ENCODE peak calls at places on chromosomes 4 and X, in four cellular contexts. T, J, I and W are unnamed samples.

GRCh38 chr4:49032440-49033161 is 46.5 kb downstream of the CWH43 start:
- DNase-seq in T (peak; percentile 65), I (peak; percentile 32), J (no peak), W (peak; percentile 5)

GRCh38 chr4:82561745-82562552 is at the start of gene TMEM150C:
- DNase-seq in I (no peak), T (no peak), J (no peak), W (peak; percentile 21)

GRCh38 chrX:48540015-48540350 is 469 bp downstream of the TBC1D25 start:
- DNase-seq in T (no peak), J (no peak), I (peak; percentile 34), W (no peak)

GRCh38 chr4:55545133-55545532 is 1.6 kb downstream of the CLOCK start:
- DNase-seq in I (no peak), J (no peak), T (peak; percentile 49), W (no peak)

GRCh38 chr4:48268956-48269860 is at the start of gene TEC:
- DNase-seq in I (peak; percentile 60), J (no peak), T (peak; percentile 88), W (peak; percentile 19)

GRCh38 chrX:105821471-105822081 is 763 bp upstream of the NRK start:
- DNase-seq in J (no peak), T (no peak), I (no peak), W (no peak)

GRCh38 chrX:10166731-10167149 is 10.0 kb downstream of the CLCN4 start:
- DNase-seq in I (peak; percentile 49), J (no peak), T (no peak), W (no peak)

GRCh38 chr4:19944806-19945205 is 306.9 kb upstream of the SLIT2 start:
- DNase-seq in T (no peak), J (no peak), I (no peak), W (no peak)

GRCh38 chr4:1610791-1611500 is 73.2 kb downstream of the FAM53A start:
- DNase-seq in T (no peak), J (no peak), I (no peak), W (no peak)

GRCh38 chr4:11647433-11647832 is 218.7 kb upstream of the HS3ST1 start:
- DNase-seq in J (no peak), T (no peak), I (no peak), W (no peak)

GRCh38 chrX:21831496-21831895 is 7.9 kb upstream of the MBTPS2 start:
- DNase-seq in T (no peak), I (no peak), J (no peak), W (no peak)

GRCh38 chr4:94827481-94828110 is 69.8 kb downstream of the BMPR1B start:
- DNase-seq in T (peak; percentile 18), I (no peak), J (no peak), W (no peak)

GRCh38 chr4:83212041-83212851 is 72.4 kb downstream of the COQ2 start:
- DNase-seq in T (no peak), J (peak; percentile 90), I (no peak), W (no peak)

GRCh38 chrX:19966056-19966455 is 24.8 kb downstream of the BCLAF3 start:
- DNase-seq in T (no peak), I (no peak), J (no peak), W (no peak)

GRCh38 chrX:11329016-11329415 is 35.8 kb downstream of the AMELX start:
- DNase-seq in I (no peak), T (no peak), J (no peak), W (no peak)

GRCh38 chrX:18410038-18410437 is 15.4 kb upstream of the CDKL5 start:
- DNase-seq in J (no peak), T (no peak), I (no peak), W (no peak)

GRCh38 chrX:73563740-73564073 is 710 bp downstream of the CHIC1 start:
- DNase-seq in T (no peak), J (peak; percentile 11), I (no peak), W (no peak)

GRCh38 chr4:83387922-83388676 is 53.5 kb upstream of the HPSE start:
- DNase-seq in I (no peak), T (peak; percentile 39), J (no peak), W (no peak)

GRCh38 chr4:26288308-26288982 is 32.4 kb upstream of the RBPJ start:
- DNase-seq in I (peak; percentile 94), J (peak; percentile 73), T (no peak), W (no peak)

GRCh38 chr4:48997962-48998361 is 11.9 kb downstream of the CWH43 start:
- DNase-seq in J (no peak), T (no peak), I (no peak), W (no peak)

GRCh38 chr4:81504685-81505598 is 33.2 kb upstream of the RASGEF1B start:
- DNase-seq in J (no peak), T (peak; percentile 4), I (peak; percentile 51), W (no peak)

GRCh38 chr4:47577779-47578553 is 92.9 kb downstream of the ATP10D start:
- DNase-seq in I (no peak), T (no peak), J (no peak), W (no peak)

GRCh38 chr4:52876063-52876462 is 13.9 kb downstream of the RASL11B start:
- DNase-seq in I (no peak), T (no peak), J (no peak), W (no peak)

GRCh38 chrX:101488796-101489195 is 3.5 kb downstream of the ARMCX4 start:
- DNase-seq in I (no peak), T (no peak), J (no peak), W (no peak)

GRCh38 chrX:150813922-150814321 is 84.5 kb downstream of the CD99L2 start:
- DNase-seq in I (no peak), T (no peak), J (no peak), W (no peak)

GRCh38 chr4:75434105-75434504 is 80.1 kb downstream of the RCHY1 start:
- DNase-seq in I (no peak), J (no peak), T (no peak), W (no peak)

GRCh38 chr4:103451341-103451740 is 253.2 kb upstream of the CENPE start:
- DNase-seq in I (no peak), J (no peak), T (no peak), W (no peak)

GRCh38 chr4:119244344-119244743 is 31.8 kb downstream of the USP53 start:
- DNase-seq in T (no peak), J (no peak), I (no peak), W (no peak)

DNA sequence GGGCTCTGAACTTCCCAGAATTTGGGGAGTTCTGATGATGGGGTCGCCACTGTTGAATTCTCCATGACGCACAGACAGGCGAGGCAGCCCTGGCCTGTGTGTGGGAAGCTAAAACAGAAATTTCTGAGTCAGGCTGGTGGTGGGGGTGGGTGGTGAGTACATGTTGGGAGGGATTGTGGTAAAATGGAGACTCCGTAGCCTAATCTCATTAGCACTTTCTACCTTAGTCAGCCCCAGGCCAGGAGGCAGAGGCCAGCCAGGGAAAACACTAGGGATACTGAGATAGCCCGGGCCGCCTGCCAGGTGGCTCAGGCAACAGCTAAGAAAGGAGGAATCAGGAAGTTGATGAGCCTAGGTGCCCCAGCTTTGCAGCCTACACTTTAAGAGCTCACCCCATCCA is 39.3 kb upstream of the NHSL2 start:
- DNase-seq in T (no peak), J (no peak), I (no peak), W (no peak)
- TF ChIP-seq SPI1 in T (no peak), J (no peak), I (no peak), W (no peak)

GRCh38 chr4:100581337-100581736 is 63.5 kb upstream of the EMCN start:
- DNase-seq in T (no peak), J (no peak), I (no peak), W (no peak)
- TF ChIP-seq SPI1 in T (no peak), J (no peak), I (no peak), W (no peak)

GRCh38 chr4:7792616-7793015 is 147.0 kb downstream of the AFAP1 start:
- DNase-seq in T (no peak), J (no peak), I (no peak), W (no peak)
- TF ChIP-seq SPI1 in T (no peak), J (no peak), I (no peak), W (no peak)

GRCh38 chr4:186299291-186299690 is 33.3 kb downstream of the F11 start:
- DNase-seq in I (no peak), J (no peak), T (no peak), W (no peak)

GRCh38 chr4:186304216-186304615 is 38.2 kb downstream of the F11 start:
- DNase-seq in T (no peak), I (no peak), J (no peak), W (no peak)

GRCh38 chr4:186297013-186297645 is 31.1 kb downstream of the F11 start:
- DNase-seq in J (no peak), I (no peak), T (peak; percentile 53), W (no peak)

GRCh38 chr4:186298034-186298647 is 32.2 kb downstream of the F11 start:
- DNase-seq in T (no peak), I (no peak), J (no peak), W (no peak)

GRCh38 chr4:186300659-186301377 is 34.8 kb downstream of the F11 start:
- DNase-seq in J (no peak), T (no peak), I (no peak), W (no peak)
- TF ChIP-seq SPI1 in J (no peak), T (no peak), I (no peak), W (no peak)

GRCh38 chr4:2834001-2834921 is 9.4 kb upstream of the ADD1 start:
- DNase-seq in T (no peak), J (no peak), I (no peak), W (peak; percentile 15)
- TF ChIP-seq SPI1 in T (no peak), J (no peak), I (no peak), W (no peak)

GRCh38 chr4:127503111-127503510 is 129.6 kb upstream of the INTU start:
- DNase-seq in T (no peak), I (no peak), J (no peak), W (no peak)

GRCh38 chr4:127506283-127506682 is 126.5 kb upstream of the INTU start:
- DNase-seq in I (no peak), J (no peak), T (no peak), W (no peak)

GRCh38 chr4:127501103-127501502 is 131.7 kb upstream of the INTU start:
- DNase-seq in J (no peak), I (peak; percentile 55), T (peak; percentile 14), W (no peak)

GRCh38 chr4:127509155-127509554 is 123.6 kb upstream of the INTU start:
- DNase-seq in T (no peak), J (no peak), I (no peak), W (no peak)

DNA sequence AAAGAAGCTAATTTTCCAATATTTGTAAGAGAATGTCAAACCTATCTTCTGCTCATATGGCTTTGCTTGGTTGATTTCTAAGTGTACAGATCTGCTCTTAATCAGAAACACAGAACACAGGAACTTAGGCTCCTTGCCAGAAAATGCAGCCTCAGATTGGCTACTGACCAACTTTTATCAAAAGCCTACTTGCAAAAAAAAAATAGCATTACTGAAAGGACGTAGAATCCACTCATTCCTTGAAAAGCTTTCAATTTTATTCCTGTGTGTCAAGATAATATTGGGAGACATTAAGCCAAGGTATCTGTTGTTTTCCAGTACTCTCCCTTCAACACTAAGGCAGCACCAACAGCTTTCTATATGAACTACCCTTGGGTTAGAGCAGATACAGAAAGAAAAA is 127.6 kb upstream of the INTU start:
- DNase-seq in T (peak; percentile 62), I (no peak), J (no peak), W (no peak)
- TF ChIP-seq SPI1 in T (no peak), I (no peak), J (no peak), W (no peak)

GRCh38 chr4:183988874-183989273 is 83.8 kb downstream of the STOX2 start:
- DNase-seq in J (no peak), T (no peak), I (no peak), W (no peak)

GRCh38 chr4:183987987-183988392 is 82.9 kb downstream of the STOX2 start:
- DNase-seq in J (no peak), T (peak; percentile 64), I (peak; percentile 68), W (no peak)

GRCh38 chr4:183986645-183987528 is 81.8 kb downstream of the STOX2 start:
- DNase-seq in T (no peak), I (no peak), J (no peak), W (no peak)

GRCh38 chr4:183989471-183989870 is 84.4 kb downstream of the STOX2 start:
- DNase-seq in J (no peak), I (peak; percentile 49), T (no peak), W (no peak)

GRCh38 chr4:183987529-183987946 is 82.4 kb downstream of the STOX2 start:
- DNase-seq in I (no peak), T (peak; percentile 5), J (no peak), W (no peak)
- TF ChIP-seq SPI1 in I (no peak), T (no peak), J (no peak), W (no peak)